ENCODE peak calls at places on chromosome 13, in four cellular contexts. One of them, this sample, is unnamed.

GRCh38 chr13:111202745-111203144 is 87.6 kb downstream of the ARHGEF7 start:
- DNase-seq in HFFc6: peak
- DNase-seq in OCI-LY7: peak
- DNase-seq in substantia nigra: no peak
- DNase-seq in this sample: peak

GRCh38 chr13:51240178-51240577 is 18.0 kb downstream of the FAM124A start:
- DNase-seq in OCI-LY7: no peak
- DNase-seq in substantia nigra: no peak
- DNase-seq in HFFc6: no peak
- DNase-seq in this sample: no peak

GRCh38 chr13:69623973-69624372 is 483.7 kb upstream of the ATXN8OS start:
- DNase-seq in OCI-LY7: no peak
- DNase-seq in substantia nigra: no peak
- DNase-seq in HFFc6: no peak
- DNase-seq in this sample: no peak

GRCh38 chr13:32045963-32046785 is 14.6 kb downstream of the FRY start:
- DNase-seq in OCI-LY7: peak
- DNase-seq in substantia nigra: no peak
- DNase-seq in HFFc6: no peak
- DNase-seq in this sample: no peak

GRCh38 chr13:48318014-48318713 is 14.6 kb downstream of the RB1 start:
- DNase-seq in HFFc6: no peak
- DNase-seq in substantia nigra: no peak
- DNase-seq in OCI-LY7: no peak
- DNase-seq in this sample: no peak

GRCh38 chr13:94153586-94153985 is 325.9 kb downstream of the DCT start:
- DNase-seq in substantia nigra: no peak
- DNase-seq in HFFc6: no peak
- DNase-seq in OCI-LY7: no peak
- DNase-seq in this sample: no peak

GRCh38 chr13:80083516-80084085 is 257.3 kb downstream of the SPRY2 start:
- DNase-seq in OCI-LY7: no peak
- DNase-seq in substantia nigra: no peak
- DNase-seq in HFFc6: peak
- DNase-seq in this sample: peak

GRCh38 chr13:62250501-62251175 is 835.0 kb upstream of the PCDH20 start:
- DNase-seq in HFFc6: no peak
- DNase-seq in substantia nigra: no peak
- DNase-seq in OCI-LY7: no peak
- DNase-seq in this sample: no peak

GRCh38 chr13:93534181-93534700 is 307.6 kb downstream of the GPC6 start:
- DNase-seq in substantia nigra: no peak
- DNase-seq in OCI-LY7: no peak
- DNase-seq in HFFc6: no peak
- DNase-seq in this sample: no peak

GRCh38 chr13:105817011-105817410 is 718.5 kb downstream of the EFNB2 start:
- DNase-seq in HFFc6: no peak
- DNase-seq in OCI-LY7: no peak
- DNase-seq in substantia nigra: no peak
- DNase-seq in this sample: no peak

GRCh38 chr13:43143591-43143990 is 120.2 kb downstream of the DNAJC15 start:
- DNase-seq in HFFc6: no peak
- DNase-seq in substantia nigra: no peak
- DNase-seq in OCI-LY7: no peak
- DNase-seq in this sample: no peak

GRCh38 chr13:93409001-93409400 is 182.4 kb downstream of the GPC6 start:
- DNase-seq in OCI-LY7: no peak
- DNase-seq in HFFc6: no peak
- DNase-seq in substantia nigra: no peak
- DNase-seq in this sample: no peak

GRCh38 chr13:98528663-98529064 is 48.2 kb downstream of the STK24 start:
- DNase-seq in HFFc6: no peak
- DNase-seq in substantia nigra: no peak
- DNase-seq in OCI-LY7: no peak
- DNase-seq in this sample: no peak

GRCh38 chr13:22325761-22326160 is 654.9 kb downstream of the FGF9 start:
- DNase-seq in substantia nigra: no peak
- DNase-seq in HFFc6: no peak
- DNase-seq in OCI-LY7: no peak
- DNase-seq in this sample: no peak

GRCh38 chr13:112181336-112182051 is 114.5 kb downstream of the SOX1 start:
- DNase-seq in OCI-LY7: no peak
- DNase-seq in HFFc6: no peak
- DNase-seq in substantia nigra: no peak
- DNase-seq in this sample: no peak

GRCh38 chr13:44355643-44356042 is 18.0 kb upstream of the SERP2 start:
- DNase-seq in substantia nigra: no peak
- DNase-seq in OCI-LY7: no peak
- DNase-seq in HFFc6: no peak
- DNase-seq in this sample: no peak

GRCh38 chr13:37453246-37453645 is 145.3 kb downstream of the POSTN start:
- DNase-seq in OCI-LY7: no peak
- DNase-seq in substantia nigra: no peak
- DNase-seq in HFFc6: no peak
- DNase-seq in this sample: peak

GRCh38 chr13:59447846-59448620 is 715.7 kb downstream of the DIAPH3 start:
- DNase-seq in OCI-LY7: no peak
- DNase-seq in HFFc6: peak
- DNase-seq in substantia nigra: no peak
- DNase-seq in this sample: no peak